ENCODE peak calls at places on chromosomes 2 and 18, in six cellular contexts. M is T follicular helper cell, N is NCI-H187, L is NCI-H1105 treated with DMSO at 0.1 percent for 48 hours, Z is PC-9, C is tibial nerve. P is an unnamed sample.

GRCh38 chr18:36075862-36076587 is 8.7 kb upstream of the RPRD1A start:
- DNase-seq in M (no peak), N (peak), L (no peak), Z (no peak), C (no peak), P (no peak)

GRCh38 chr2:201654611-201655384 is 11.5 kb upstream of the TMEM237 start:
- DNase-seq in M (no peak), N (no peak), L (no peak), Z (no peak), C (no peak), P (no peak)

GRCh38 chr2:37590119-37590571 is 81.3 kb downstream of the CDC42EP3 start:
- DNase-seq in M (no peak), N (no peak), L (no peak), Z (no peak), C (no peak), P (no peak)

GRCh38 chr2:134217924-134218323 is 35.9 kb upstream of the MGAT5 start:
- DNase-seq in M (no peak), N (no peak), L (no peak), Z (no peak), C (no peak), P (no peak)

GRCh38 chr2:239312741-239313246 is 88.0 kb downstream of the HDAC4 start:
- DNase-seq in M (no peak), N (no peak), L (no peak), Z (no peak), C (no peak), P (no peak)

GRCh38 chr2:46954951-46955571 is 39.5 kb upstream of the MCFD2 start:
- DNase-seq in M (no peak), N (no peak), L (no peak), Z (peak), C (peak), P (no peak)

GRCh38 chr18:74994502-74995403 is 214.2 kb downstream of the PTGR3 start:
- DNase-seq in M (no peak), N (no peak), L (no peak), Z (peak), C (no peak), P (no peak)

GRCh38 chr2:240629419-240629967 is 4.2 kb downstream of the GPR35 start:
- DNase-seq in M (no peak), N (no peak), L (no peak), Z (no peak), C (no peak), P (no peak)

GRCh38 chr18:76446321-76446720 is 48.7 kb downstream of the ZNF516 start:
- DNase-seq in M (no peak), N (no peak), L (no peak), Z (no peak), C (no peak), P (no peak)